ENCODE peak calls at places on chromosomes 6 and 20, in seven cellular contexts. Z is fibroblast of villous mesenchyme; M is tibial artery; R is thoracic aorta; D is left lung; Q is neural progenitor cell; B is CD4-positive, alpha-beta T cell. H is an unnamed sample.

GRCh38 chr6:167856999-167857660 is 30.4 kb downstream of the AFDN start:
- DNase-seq in Z (peak), M (no peak), R (no peak), D (no peak), Q (no peak), B (no peak), H (no peak)

GRCh38 chr6:140303218-140303949 is 928.9 kb upstream of the CITED2 start:
- DNase-seq in Z (no peak), M (no peak), R (no peak), D (no peak), Q (no peak), B (no peak), H (no peak)

GRCh38 chr6:14066782-14067406 is 50.7 kb upstream of the CD83 start:
- DNase-seq in Z (peak), M (no peak), R (no peak), D (no peak), Q (peak), B (no peak), H (no peak)

GRCh38 chr20:21352703-21353102 is 44.6 kb downstream of the NKX2-4 start:
- DNase-seq in Z (peak), M (no peak), R (no peak), D (no peak), Q (no peak), B (no peak), H (no peak)

GRCh38 chr20:33781945-33782344 is 29.2 kb upstream of the CHMP4B start:
- DNase-seq in Z (no peak), M (no peak), R (no peak), D (no peak), Q (no peak), B (no peak), H (no peak)

GRCh38 chr20:24773168-24773567 is 175.9 kb upstream of the CST7 start:
- DNase-seq in Z (no peak), M (no peak), R (no peak), D (no peak), Q (no peak), B (no peak), H (no peak)

GRCh38 chr20:36467076-36467999 is 74.0 kb upstream of the MYL9 start:
- DNase-seq in Z (no peak), M (peak), R (no peak), D (no peak), Q (no peak), B (peak), H (no peak)

GRCh38 chr6:45367999-45368398 is 9.7 kb downstream of the SUPT3H start:
- DNase-seq in Z (no peak), M (no peak), R (no peak), D (no peak), Q (no peak), B (no peak), H (no peak)

GRCh38 chr6:43181942-43182860 is at the start of gene CUL9:
- DNase-seq in Z (peak), M (peak), R (peak), D (peak), Q (peak), B (peak), H (peak)

GRCh38 chr6:32436995-32437836 is 2.5 kb upstream of the HLA-DRA start:
- DNase-seq in Z (peak), M (no peak), R (no peak), D (no peak), Q (no peak), B (no peak), H (peak)

GRCh38 chr6:150934380-150934779 is 68.9 kb downstream of the MTHFD1L start:
- DNase-seq in Z (peak), M (no peak), R (no peak), D (no peak), Q (no peak), B (no peak), H (no peak)

GRCh38 chr20:61650912-61651733 is 399.1 kb downstream of the CDH4 start:
- DNase-seq in Z (no peak), M (no peak), R (no peak), D (peak), Q (no peak), B (no peak), H (no peak)

GRCh38 chr6:54646551-54647300 is 199.8 kb upstream of the FAM83B start:
- DNase-seq in Z (peak), M (no peak), R (no peak), D (no peak), Q (no peak), B (no peak), H (no peak)

GRCh38 chr6:160365117-160365516 is 16.9 kb downstream of the SLC22A3 start:
- DNase-seq in Z (no peak), M (no peak), R (no peak), D (no peak), Q (no peak), B (no peak), H (no peak)

GRCh38 chr6:44043479-44044153 is 83.6 kb downstream of the MRPL14 start:
- DNase-seq in Z (no peak), M (no peak), R (no peak), D (no peak), Q (no peak), B (no peak), H (peak)

GRCh38 chr6:40274058-40274457 is 313.1 kb downstream of the LRFN2 start:
- DNase-seq in Z (no peak), M (no peak), R (no peak), D (no peak), Q (no peak), B (no peak), H (no peak)

GRCh38 chr6:39366875-39367618 is 44.5 kb upstream of the KCNK16 start:
- DNase-seq in Z (no peak), M (no peak), R (no peak), D (no peak), Q (no peak), B (no peak), H (no peak)

GRCh38 chr6:142313284-142313683 is 11.5 kb downstream of the ADGRG6 start:
- DNase-seq in Z (peak), M (no peak), R (no peak), D (no peak), Q (no peak), B (no peak), H (no peak)

GRCh38 chr6:168514216-168514615 is 73.2 kb downstream of the SMOC2 start:
- DNase-seq in Z (no peak), M (peak), R (no peak), D (no peak), Q (no peak), B (no peak), H (no peak)

GRCh38 chr20:59779656-59780380 is 153.6 kb downstream of the SYCP2 start:
- DNase-seq in Z (no peak), M (no peak), R (no peak), D (no peak), Q (no peak), B (no peak), H (no peak)

GRCh38 chr6:125073071-125073470 is 80.5 kb upstream of the TPD52L1 start:
- DNase-seq in Z (no peak), M (no peak), R (no peak), D (no peak), Q (no peak), B (no peak), H (no peak)

GRCh38 chr6:52990342-52990741 is 4.7 kb downstream of the GSTA4 start:
- DNase-seq in Z (peak), M (no peak), R (no peak), D (no peak), Q (no peak), B (no peak), H (no peak)

GRCh38 chr6:97049254-97050004 is 124.9 kb downstream of the KLHL32 start:
- DNase-seq in Z (no peak), M (no peak), R (no peak), D (no peak), Q (no peak), B (no peak), H (no peak)

GRCh38 chr6:12420626-12421025 is 130.5 kb downstream of the EDN1 start:
- DNase-seq in Z (no peak), M (no peak), R (no peak), D (no peak), Q (peak), B (no peak), H (no peak)

GRCh38 chr20:23409800-23410199 is 11.5 kb downstream of the NAPB start:
- DNase-seq in Z (no peak), M (no peak), R (no peak), D (no peak), Q (no peak), B (no peak), H (no peak)

GRCh38 chr6:7899046-7899888 is 11.3 kb downstream of the TXNDC5 start:
- DNase-seq in Z (no peak), M (no peak), R (no peak), D (no peak), Q (peak), B (no peak), H (no peak)

GRCh38 chr6:139970591-139970991 is 596.1 kb upstream of the CITED2 start:
- DNase-seq in Z (no peak), M (no peak), R (no peak), D (no peak), Q (no peak), B (no peak), H (no peak)

GRCh38 chr20:45055056-45055455 is 45.9 kb downstream of the KCNS1 start:
- DNase-seq in Z (no peak), M (no peak), R (no peak), D (no peak), Q (no peak), B (no peak), H (no peak)

GRCh38 chr6:91751496-91751895 is 1164.6 kb upstream of the MAP3K7 start:
- DNase-seq in Z (no peak), M (no peak), R (no peak), D (no peak), Q (no peak), B (no peak), H (no peak)

DNA sequence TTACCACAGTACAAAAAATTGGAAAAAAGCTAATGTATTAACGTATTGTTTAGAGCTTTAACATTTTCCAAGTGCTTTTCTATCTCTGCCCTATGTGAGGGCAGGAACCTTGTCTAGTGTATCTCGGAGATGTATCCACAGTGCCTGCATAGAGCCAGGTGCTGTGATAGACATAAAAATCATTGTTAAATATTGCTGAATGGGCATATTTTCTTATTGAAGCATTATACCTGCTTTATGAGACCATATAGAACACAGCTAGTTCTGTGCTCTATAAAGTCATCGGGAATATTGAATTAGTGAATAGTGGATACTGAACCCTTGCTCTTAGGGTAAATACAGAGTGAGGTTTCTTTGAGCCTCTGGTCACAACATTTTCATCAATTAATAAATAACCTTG is 163.0 kb downstream of the RNF144B start:
- DNase-seq in Z (no peak), M (no peak), R (no peak), D (no peak), Q (no peak), B (no peak), H (no peak)
- TF ChIP-seq CTCF in Z (no peak), M (no peak), R (no peak), D (no peak), Q (no peak), B (no peak), H (no peak)

DNA sequence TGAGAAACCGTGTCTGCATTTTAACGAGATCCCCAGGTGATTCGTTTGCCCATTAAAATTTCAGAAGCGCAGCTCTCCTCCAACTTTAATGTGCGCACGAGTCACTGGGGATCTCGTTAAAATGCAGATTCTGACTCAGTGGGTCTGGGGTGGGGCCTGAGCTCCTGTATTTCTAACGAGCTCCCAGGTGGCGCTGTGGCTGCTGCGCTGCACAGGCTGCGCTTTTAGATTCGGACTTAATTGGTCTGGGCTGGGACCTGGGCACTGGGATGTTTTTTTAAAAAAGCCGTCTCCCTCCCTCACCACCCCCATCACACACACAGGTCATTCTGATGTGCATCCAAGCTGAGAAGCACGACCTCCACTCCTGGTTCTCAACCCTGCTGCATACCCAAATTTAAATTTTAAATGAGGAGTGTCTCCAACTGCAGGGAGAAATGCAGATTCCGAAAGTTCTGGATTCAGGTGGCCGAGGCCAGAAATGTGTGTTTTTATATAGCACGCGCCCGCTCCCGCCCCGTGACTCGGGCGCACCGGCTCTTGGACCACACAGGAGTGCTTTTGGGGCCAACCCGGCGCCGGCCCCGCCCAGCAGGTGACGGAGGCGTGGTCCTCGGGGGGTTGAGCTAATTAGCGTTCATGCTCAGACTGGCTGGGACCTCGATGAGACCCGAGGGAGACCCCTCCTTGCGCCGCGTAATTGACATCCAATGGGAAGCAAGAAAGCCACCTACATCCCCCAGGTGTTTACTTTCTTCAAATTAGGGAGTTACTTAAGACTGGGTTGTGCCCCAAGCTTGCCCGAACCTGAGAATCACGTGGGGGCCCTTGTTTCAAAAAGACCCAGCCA is 85.8 kb downstream of the ZFP64 start:
- DNase-seq in Z (peak), M (no peak), R (no peak), D (no peak), Q (peak), B (no peak), H (no peak)
- TF ChIP-seq CTCF in Z (peak), M (no peak), R (no peak), D (no peak), Q (peak), B (no peak), H (no peak)

GRCh38 chr6:56767892-56768531 is 125.3 kb upstream of the DST start:
- DNase-seq in Z (no peak), M (no peak), R (no peak), D (no peak), Q (no peak), B (no peak), H (no peak)
- TF ChIP-seq CTCF in Z (peak), M (no peak), R (no peak), D (no peak), Q (no peak), B (no peak), H (no peak)

DNA sequence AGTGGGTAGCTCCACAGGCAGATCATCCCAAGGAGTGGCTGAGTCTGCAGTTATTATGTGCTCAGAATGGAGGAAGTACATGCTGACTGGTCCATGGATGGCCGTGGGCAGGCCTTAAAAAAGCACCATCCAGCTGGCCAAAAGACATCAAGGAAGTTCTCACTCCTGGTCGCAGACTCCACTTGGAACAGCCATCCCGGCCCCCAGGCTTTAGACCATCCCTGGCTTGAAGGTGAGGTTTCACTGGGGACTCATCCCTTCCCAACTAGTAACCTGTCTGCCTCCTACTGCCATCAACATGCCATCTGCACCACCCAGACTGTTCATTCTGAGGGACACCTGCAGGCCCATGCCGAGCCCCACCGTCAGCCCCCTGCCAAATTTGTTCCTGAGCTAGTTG is 36.1 kb upstream of the OPRM1 start:
- DNase-seq in Z (no peak), M (no peak), R (no peak), D (no peak), Q (no peak), B (no peak), H (no peak)
- TF ChIP-seq CTCF in Z (no peak), M (no peak), R (no peak), D (no peak), Q (no peak), B (no peak), H (no peak)

H was measured in CD14-positive monocyte.